ENCODE peak calls at places on chromosomes 7 and 10, in five cellular contexts. One of them, this sample, is unnamed.

GRCh38 chr7:142384508-142384922 is 126.7 kb upstream of the PRSS58 start:
- DNase-seq in adrenal gland: no peak
- DNase-seq in transverse colon: no peak
- DNase-seq in OCI-LY7: no peak
- DNase-seq in cardiac muscle cell: no peak
- DNase-seq in this sample: no peak

GRCh38 chr10:12130237-12130872 is 878 bp downstream of the SEC61A2 start:
- DNase-seq in adrenal gland: peak
- DNase-seq in transverse colon: peak
- DNase-seq in OCI-LY7: peak
- DNase-seq in cardiac muscle cell: peak
- DNase-seq in this sample: peak

GRCh38 chr7:38280707-38281106 is 7.3 kb upstream of the TARP start:
- DNase-seq in adrenal gland: no peak
- DNase-seq in transverse colon: no peak
- DNase-seq in OCI-LY7: no peak
- DNase-seq in cardiac muscle cell: no peak
- DNase-seq in this sample: no peak

GRCh38 chr7:100483101-100483727 is 513 bp upstream of the NYAP1 start:
- DNase-seq in adrenal gland: peak
- DNase-seq in transverse colon: peak
- DNase-seq in OCI-LY7: peak
- DNase-seq in cardiac muscle cell: peak
- DNase-seq in this sample: peak

GRCh38 chr10:121553455-121553854 is 44.8 kb downstream of the FGFR2 start:
- DNase-seq in adrenal gland: no peak
- DNase-seq in transverse colon: no peak
- DNase-seq in OCI-LY7: no peak
- DNase-seq in cardiac muscle cell: no peak
- DNase-seq in this sample: no peak

GRCh38 chr7:142568430-142569097 is 180.7 kb upstream of the PRSS1 start:
- DNase-seq in adrenal gland: no peak
- DNase-seq in transverse colon: no peak
- DNase-seq in OCI-LY7: no peak
- DNase-seq in cardiac muscle cell: no peak
- DNase-seq in this sample: no peak

GRCh38 chr10:84375011-84375410 is 46.6 kb downstream of the CCSER2 start:
- DNase-seq in adrenal gland: peak
- DNase-seq in transverse colon: no peak
- DNase-seq in OCI-LY7: peak
- DNase-seq in cardiac muscle cell: peak
- DNase-seq in this sample: peak

GRCh38 chr10:11098628-11099027 is 81.0 kb downstream of the CELF2 start:
- DNase-seq in adrenal gland: no peak
- DNase-seq in transverse colon: no peak
- DNase-seq in OCI-LY7: no peak
- DNase-seq in cardiac muscle cell: no peak
- DNase-seq in this sample: no peak

GRCh38 chr10:92407305-92408016 is 116.5 kb downstream of the MARCHF5 start:
- DNase-seq in adrenal gland: peak
- DNase-seq in transverse colon: no peak
- DNase-seq in OCI-LY7: no peak
- DNase-seq in cardiac muscle cell: no peak
- DNase-seq in this sample: no peak

GRCh38 chr7:50730459-50731400 is 52.0 kb downstream of the GRB10 start:
- DNase-seq in adrenal gland: no peak
- DNase-seq in transverse colon: no peak
- DNase-seq in OCI-LY7: no peak
- DNase-seq in cardiac muscle cell: no peak
- DNase-seq in this sample: no peak

GRCh38 chr7:79528421-79528820 is 75.0 kb upstream of the MAGI2 start:
- DNase-seq in adrenal gland: no peak
- DNase-seq in transverse colon: no peak
- DNase-seq in OCI-LY7: no peak
- DNase-seq in cardiac muscle cell: no peak
- DNase-seq in this sample: no peak

GRCh38 chr10:43160067-43160918 is 22.0 kb downstream of the CSGALNACT2 start:
- DNase-seq in adrenal gland: no peak
- DNase-seq in transverse colon: no peak
- DNase-seq in OCI-LY7: no peak
- DNase-seq in cardiac muscle cell: no peak
- DNase-seq in this sample: no peak

GRCh38 chr10:682931-683447 is 6.5 kb downstream of the DIP2C start:
- DNase-seq in adrenal gland: no peak
- DNase-seq in transverse colon: no peak
- DNase-seq in OCI-LY7: no peak
- DNase-seq in cardiac muscle cell: no peak
- DNase-seq in this sample: no peak

GRCh38 chr10:126242352-126243260 is 145.7 kb downstream of the ADAM12 start:
- DNase-seq in adrenal gland: peak
- DNase-seq in transverse colon: no peak
- DNase-seq in OCI-LY7: no peak
- DNase-seq in cardiac muscle cell: no peak
- DNase-seq in this sample: peak

GRCh38 chr7:112283382-112283910 is 77.0 kb downstream of the ZNF277 start:
- DNase-seq in adrenal gland: no peak
- DNase-seq in transverse colon: no peak
- DNase-seq in OCI-LY7: no peak
- DNase-seq in cardiac muscle cell: no peak
- DNase-seq in this sample: no peak

GRCh38 chr10:51804861-51805260 is 105.5 kb upstream of the CSTF2T start:
- DNase-seq in adrenal gland: no peak
- DNase-seq in transverse colon: no peak
- DNase-seq in OCI-LY7: no peak
- DNase-seq in cardiac muscle cell: no peak
- DNase-seq in this sample: no peak

GRCh38 chr10:75137533-75138438 is 26.3 kb downstream of the SAMD8 start:
- DNase-seq in adrenal gland: no peak
- DNase-seq in transverse colon: no peak
- DNase-seq in OCI-LY7: no peak
- DNase-seq in cardiac muscle cell: peak
- DNase-seq in this sample: no peak

GRCh38 chr7:30027065-30027456 is 559 bp upstream of the FKBP14 start:
- DNase-seq in adrenal gland: no peak
- DNase-seq in transverse colon: no peak
- DNase-seq in OCI-LY7: peak
- DNase-seq in cardiac muscle cell: no peak
- DNase-seq in this sample: peak

GRCh38 chr10:127740596-127740995 is 3.6 kb downstream of the FOXI2 start:
- DNase-seq in adrenal gland: no peak
- DNase-seq in transverse colon: no peak
- DNase-seq in OCI-LY7: no peak
- DNase-seq in cardiac muscle cell: no peak
- DNase-seq in this sample: no peak

GRCh38 chr7:132402751-132403245 is 173.5 kb downstream of the PLXNA4 start:
- DNase-seq in adrenal gland: no peak
- DNase-seq in transverse colon: no peak
- DNase-seq in OCI-LY7: no peak
- DNase-seq in cardiac muscle cell: no peak
- DNase-seq in this sample: no peak

GRCh38 chr7:50659329-50659965 is 94.2 kb upstream of the DDC start:
- DNase-seq in adrenal gland: no peak
- DNase-seq in transverse colon: no peak
- DNase-seq in OCI-LY7: no peak
- DNase-seq in cardiac muscle cell: no peak
- DNase-seq in this sample: no peak

GRCh38 chr7:33774762-33775523 is 130.4 kb upstream of the BMPER start:
- DNase-seq in adrenal gland: peak
- DNase-seq in transverse colon: peak
- DNase-seq in OCI-LY7: no peak
- DNase-seq in cardiac muscle cell: peak
- DNase-seq in this sample: peak

GRCh38 chr10:18400911-18401260 is 250.5 kb downstream of the NSUN6 start:
- DNase-seq in adrenal gland: peak
- DNase-seq in transverse colon: peak
- DNase-seq in OCI-LY7: no peak
- DNase-seq in cardiac muscle cell: peak
- DNase-seq in this sample: peak
- H3K4me3 ChIP-seq in adrenal gland: no peak
- H3K4me3 ChIP-seq in transverse colon: peak
- H3K4me3 ChIP-seq in OCI-LY7: no peak
- H3K4me3 ChIP-seq in cardiac muscle cell: peak
- H3K4me3 ChIP-seq in this sample: no peak

DNA sequence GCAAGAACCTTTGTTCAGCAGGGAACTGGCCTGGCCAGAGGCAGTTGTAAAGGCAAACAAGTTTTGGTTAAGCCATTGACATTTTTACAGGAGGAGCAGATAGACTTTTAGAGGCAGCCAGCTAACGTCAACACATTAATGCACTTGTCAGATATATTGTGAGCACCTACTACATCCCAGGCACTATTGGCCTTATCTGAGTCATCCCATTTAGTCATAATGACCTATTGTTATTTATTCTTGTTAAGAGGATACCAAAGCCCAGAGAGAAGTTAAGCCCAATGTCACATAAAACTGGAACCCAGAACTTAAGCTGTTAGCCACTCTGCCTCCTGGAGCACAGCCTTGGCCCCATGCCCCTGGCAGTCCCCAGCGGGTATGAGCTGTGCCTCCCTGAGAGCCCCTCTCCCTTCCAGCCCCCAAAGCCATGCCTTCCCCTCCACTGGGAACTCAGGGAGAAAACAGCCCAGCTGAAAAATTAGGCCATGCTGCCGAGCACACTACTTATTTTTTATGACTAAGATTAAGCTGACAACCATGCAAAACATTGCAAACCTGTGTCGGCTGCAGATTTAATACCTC is 32.7 kb upstream of the TRIM8 start:
- DNase-seq in adrenal gland: no peak
- DNase-seq in transverse colon: no peak
- DNase-seq in OCI-LY7: no peak
- DNase-seq in cardiac muscle cell: no peak
- DNase-seq in this sample: no peak
- H3K27ac ChIP-seq in adrenal gland: no peak
- H3K27ac ChIP-seq in transverse colon: peak
- H3K27ac ChIP-seq in OCI-LY7: no peak
- H3K27ac ChIP-seq in cardiac muscle cell: peak
- H3K27ac ChIP-seq in this sample: peak

GRCh38 chr10:46268076-46268881 is 18.5 kb upstream of the ANTXRL start:
- DNase-seq in adrenal gland: no peak
- DNase-seq in transverse colon: peak
- DNase-seq in OCI-LY7: peak
- DNase-seq in cardiac muscle cell: no peak
- DNase-seq in this sample: no peak
- H3K4me3 ChIP-seq in adrenal gland: no peak
- H3K4me3 ChIP-seq in transverse colon: no peak
- H3K4me3 ChIP-seq in OCI-LY7: peak
- H3K4me3 ChIP-seq in cardiac muscle cell: no peak
- H3K4me3 ChIP-seq in this sample: no peak

DNA sequence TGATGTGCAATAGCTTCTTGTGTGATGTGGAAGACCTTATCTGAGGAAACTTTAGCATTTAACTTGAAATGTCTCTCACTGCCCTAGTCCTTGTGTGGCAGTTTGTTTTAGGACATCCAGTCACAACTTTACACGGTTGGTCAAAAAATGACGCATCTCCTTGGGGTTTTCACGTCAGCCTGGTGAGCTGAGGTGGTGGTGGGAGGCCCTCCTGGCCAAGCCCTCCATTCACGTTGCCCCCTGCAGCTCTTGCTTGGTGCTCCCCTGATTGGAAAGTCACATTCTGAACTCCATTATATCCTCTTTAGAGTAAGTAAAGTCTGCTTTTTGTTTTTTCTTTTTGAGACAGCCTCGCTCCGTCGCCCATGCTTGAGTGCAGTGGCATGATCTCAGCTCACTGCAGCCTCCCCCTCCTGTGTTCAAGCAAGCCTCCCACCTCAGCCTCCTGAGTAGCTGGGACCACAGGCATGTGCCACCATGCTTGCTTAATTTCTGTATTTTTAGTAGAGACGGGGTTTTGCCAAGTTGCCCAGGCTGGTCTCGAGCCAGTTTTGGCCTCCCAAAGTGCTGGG is 7.5 kb downstream of the PGAM1 start:
- DNase-seq in adrenal gland: no peak
- DNase-seq in transverse colon: no peak
- DNase-seq in OCI-LY7: no peak
- DNase-seq in cardiac muscle cell: no peak
- DNase-seq in this sample: no peak
- H3K27ac ChIP-seq in adrenal gland: no peak
- H3K27ac ChIP-seq in transverse colon: no peak
- H3K27ac ChIP-seq in OCI-LY7: peak
- H3K27ac ChIP-seq in cardiac muscle cell: peak
- H3K27ac ChIP-seq in this sample: no peak

GRCh38 chr10:35637456-35637855 is 4.6 kb downstream of the FZD8 start:
- DNase-seq in adrenal gland: no peak
- DNase-seq in transverse colon: no peak
- DNase-seq in OCI-LY7: no peak
- DNase-seq in cardiac muscle cell: peak
- DNase-seq in this sample: no peak
- H3K4me3 ChIP-seq in adrenal gland: no peak
- H3K4me3 ChIP-seq in transverse colon: no peak
- H3K4me3 ChIP-seq in OCI-LY7: no peak
- H3K4me3 ChIP-seq in cardiac muscle cell: peak
- H3K4me3 ChIP-seq in this sample: no peak

DNA sequence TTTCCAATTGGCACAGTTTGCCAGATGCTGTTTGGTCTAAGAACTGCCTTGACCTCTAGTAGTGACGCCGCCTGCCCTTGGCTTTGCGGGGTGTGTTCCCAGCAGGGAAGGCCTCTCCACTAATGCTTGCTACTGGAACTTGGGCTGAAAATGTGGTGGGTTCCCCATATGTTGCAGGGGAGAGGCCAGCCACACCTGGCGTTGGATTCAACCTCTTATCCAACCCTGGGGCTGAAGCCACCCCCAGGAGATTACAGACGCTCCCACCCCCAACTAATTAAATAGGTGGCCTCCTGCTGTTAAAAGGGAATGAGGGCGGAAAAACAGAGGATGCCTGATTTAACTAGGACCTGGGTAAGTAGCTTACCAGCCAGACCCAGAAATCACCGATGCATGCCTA is 19.2 kb upstream of the ATOH7 start:
- DNase-seq in adrenal gland: no peak
- DNase-seq in transverse colon: no peak
- DNase-seq in OCI-LY7: no peak
- DNase-seq in cardiac muscle cell: no peak
- DNase-seq in this sample: no peak
- H3K27ac ChIP-seq in adrenal gland: no peak
- H3K27ac ChIP-seq in transverse colon: no peak
- H3K27ac ChIP-seq in OCI-LY7: no peak
- H3K27ac ChIP-seq in cardiac muscle cell: no peak
- H3K27ac ChIP-seq in this sample: no peak

DNA sequence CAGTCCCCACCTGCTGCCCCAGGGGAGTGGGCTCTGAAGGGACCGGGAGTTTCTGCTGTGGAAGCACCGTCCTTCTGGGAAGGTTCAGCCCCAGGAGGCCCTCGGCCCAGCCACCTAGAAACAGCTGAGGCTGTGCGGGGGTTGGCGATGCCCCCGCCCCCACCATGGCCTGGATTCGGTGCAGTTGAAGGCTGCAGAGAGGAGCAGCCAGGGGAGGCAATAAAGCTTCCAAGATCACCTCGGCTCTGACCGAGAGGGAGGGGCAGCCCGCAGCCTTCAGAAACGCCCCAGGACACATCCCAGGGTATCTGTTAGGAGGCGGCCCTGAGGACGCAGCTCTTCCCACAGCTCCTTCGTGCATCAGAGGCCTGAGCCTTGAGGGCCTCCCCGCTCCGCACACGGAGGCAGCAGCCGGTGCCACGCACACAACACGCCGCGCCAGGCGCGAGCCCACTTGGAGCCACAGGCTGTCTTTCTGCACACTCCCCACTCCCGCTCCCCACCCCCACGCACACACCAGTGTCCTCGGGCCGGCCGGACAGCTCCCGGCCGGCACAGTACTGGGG is 1.6 kb downstream of the KNDC1 start:
- DNase-seq in adrenal gland: peak
- DNase-seq in transverse colon: no peak
- DNase-seq in OCI-LY7: no peak
- DNase-seq in cardiac muscle cell: no peak
- DNase-seq in this sample: no peak
- H3K4me3 ChIP-seq in adrenal gland: no peak
- H3K4me3 ChIP-seq in transverse colon: no peak
- H3K4me3 ChIP-seq in OCI-LY7: no peak
- H3K4me3 ChIP-seq in cardiac muscle cell: peak
- H3K4me3 ChIP-seq in this sample: no peak

GRCh38 chr7:64626083-64626469 is 39.9 kb upstream of the ZNF107 start:
- DNase-seq in adrenal gland: no peak
- DNase-seq in transverse colon: no peak
- DNase-seq in OCI-LY7: no peak
- DNase-seq in cardiac muscle cell: no peak
- DNase-seq in this sample: no peak
- H3K27ac ChIP-seq in adrenal gland: no peak
- H3K27ac ChIP-seq in transverse colon: no peak
- H3K27ac ChIP-seq in OCI-LY7: no peak
- H3K27ac ChIP-seq in cardiac muscle cell: no peak
- H3K27ac ChIP-seq in this sample: no peak